ENCODE peak calls at places on chromosome 10, in nine cellular contexts. V is neural progenitor cell, M is GM23248, D is PC-3, P is HCT116, F is hepatocyte, T is OCI-LY7, E is GM23338, U is MM.1S. X is an unnamed sample.

GRCh38 chr10:111089293-111089692 is 12.5 kb downstream of the ADRA2A start:
- DNase-seq in V (no peak), M (no peak), D (no peak), P (no peak), F (no peak), T (no peak), E (no peak), U (no peak), X (no peak)

GRCh38 chr10:130213286-130214080 is 77.3 kb downstream of the GLRX3 start:
- DNase-seq in V (no peak), M (no peak), D (no peak), P (no peak), F (no peak), T (no peak), E (no peak), U (no peak), X (no peak)

GRCh38 chr10:95121904-95122303 is 52.6 kb upstream of the CYP2C8 start:
- DNase-seq in V (no peak), M (peak), D (no peak), P (no peak), F (peak), T (no peak), E (no peak), U (no peak), X (no peak)

GRCh38 chr10:67306588-67307205 is 380.9 kb downstream of the LRRTM3 start:
- DNase-seq in V (peak), M (peak), D (peak), P (peak), F (peak), T (peak), E (peak), U (peak), X (peak)

GRCh38 chr10:119428789-119429188 is 113.7 kb downstream of the RGS10 start:
- DNase-seq in V (no peak), M (no peak), D (no peak), P (no peak), F (no peak), T (no peak), E (no peak), U (no peak), X (no peak)

GRCh38 chr10:43202224-43202656 is 64.0 kb downstream of the CSGALNACT2 start:
- DNase-seq in V (peak), M (peak), D (no peak), P (peak), F (peak), T (peak), E (peak), U (peak), X (peak)

GRCh38 chr10:34776090-34776690 is 38.9 kb downstream of the PARD3 start:
- DNase-seq in V (no peak), M (no peak), D (no peak), P (no peak), F (no peak), T (no peak), E (no peak), U (peak), X (no peak)

GRCh38 chr10:77520290-77520689 is 117.3 kb downstream of the KCNMA1 start:
- DNase-seq in V (no peak), M (no peak), D (no peak), P (no peak), F (no peak), T (no peak), E (no peak), U (no peak), X (no peak)

GRCh38 chr10:73859441-73860049 is 14.8 kb downstream of the CAMK2G start:
- DNase-seq in V (no peak), M (peak), D (no peak), P (no peak), F (no peak), T (no peak), E (no peak), U (no peak), X (no peak)

GRCh38 chr10:87562750-87563149 is 58.1 kb downstream of the MINPP1 start:
- DNase-seq in V (no peak), M (no peak), D (no peak), P (no peak), F (no peak), T (no peak), E (no peak), U (no peak), X (no peak)

GRCh38 chr10:118545381-118545780 is 50.1 kb downstream of the PRLHR start:
- DNase-seq in V (no peak), M (no peak), D (no peak), P (no peak), F (no peak), T (no peak), E (no peak), U (no peak), X (no peak)

GRCh38 chr10:34549001-34549400 is 266.1 kb downstream of the PARD3 start:
- DNase-seq in V (no peak), M (no peak), D (no peak), P (no peak), F (no peak), T (no peak), E (no peak), U (no peak), X (no peak)

GRCh38 chr10:44929356-44930113 is 18.4 kb downstream of the TMEM72 start:
- DNase-seq in V (no peak), M (no peak), D (no peak), P (no peak), F (no peak), T (no peak), E (no peak), U (no peak), X (no peak)

GRCh38 chr10:96912405-96912804 is 80.3 kb downstream of the LCOR start:
- DNase-seq in V (no peak), M (no peak), D (no peak), P (no peak), F (no peak), T (no peak), E (no peak), U (no peak), X (no peak)

GRCh38 chr10:24848169-24848688 is 104.2 kb downstream of the PRTFDC1 start:
- DNase-seq in V (no peak), M (peak), D (no peak), P (no peak), F (no peak), T (no peak), E (no peak), U (no peak), X (no peak)

GRCh38 chr10:119357389-119358139 is 150.2 kb downstream of the GRK5 start:
- DNase-seq in V (no peak), M (no peak), D (no peak), P (no peak), F (no peak), T (no peak), E (no peak), U (no peak), X (no peak)

GRCh38 chr10:78688945-78689935 is 379.5 kb upstream of the ZMIZ1 start:
- DNase-seq in V (peak), M (peak), D (no peak), P (no peak), F (peak), T (no peak), E (peak), U (no peak), X (peak)

GRCh38 chr10:110456523-110457091 is 41.1 kb upstream of the DUSP5 start:
- DNase-seq in V (no peak), M (peak), D (peak), P (no peak), F (no peak), T (no peak), E (no peak), U (no peak), X (no peak)

GRCh38 chr10:32318476-32318896 is 28.5 kb downstream of the EPC1 start:
- DNase-seq in V (no peak), M (peak), D (no peak), P (no peak), F (no peak), T (peak), E (no peak), U (peak), X (no peak)

GRCh38 chr10:101285519-101286070 is 56.3 kb upstream of the LBX1 start:
- DNase-seq in V (peak), M (no peak), D (no peak), P (no peak), F (no peak), T (no peak), E (peak), U (peak), X (no peak)

GRCh38 chr10:75404023-75404334 is 2.4 kb upstream of the ZNF503 start:
- DNase-seq in V (no peak), M (no peak), D (no peak), P (no peak), F (no peak), T (no peak), E (no peak), U (no peak), X (no peak)

GRCh38 chr10:77160679-77161078 is 476.9 kb downstream of the KCNMA1 start:
- DNase-seq in V (no peak), M (peak), D (peak), P (no peak), F (no peak), T (no peak), E (no peak), U (no peak), X (no peak)

GRCh38 chr10:31698169-31698890 is 230.3 kb downstream of the ARHGAP12 start:
- DNase-seq in V (no peak), M (peak), D (peak), P (no peak), F (peak), T (no peak), E (no peak), U (no peak), X (no peak)

GRCh38 chr10:101485681-101486554 is 102.1 kb downstream of the POLL start:
- DNase-seq in V (peak), M (peak), D (no peak), P (no peak), F (peak), T (no peak), E (peak), U (no peak), X (peak)

GRCh38 chr10:77201135-77202111 is 436.2 kb downstream of the KCNMA1 start:
- DNase-seq in V (no peak), M (no peak), D (no peak), P (no peak), F (no peak), T (no peak), E (no peak), U (no peak), X (no peak)

DNA sequence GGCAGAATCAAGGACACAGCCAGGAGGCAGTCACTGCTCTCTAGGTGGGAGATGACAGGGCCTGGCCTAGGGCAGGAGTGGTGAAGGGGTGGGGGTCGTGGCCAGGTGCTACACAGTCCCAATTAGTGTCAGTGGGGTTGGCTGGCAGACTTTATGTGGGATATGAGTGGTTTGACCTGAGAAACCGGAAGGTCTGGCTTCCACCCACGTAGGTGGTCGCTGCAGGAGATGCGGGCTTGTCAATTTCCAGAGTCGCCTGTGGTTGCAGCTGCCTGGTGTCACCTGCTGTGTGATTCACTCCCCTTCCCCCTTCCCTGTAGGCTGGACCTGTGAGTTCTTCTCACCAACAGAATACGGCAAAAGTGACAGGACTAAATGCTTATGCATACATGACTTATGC is 124.3 kb downstream of the KLF6 start:
- DNase-seq in V (no peak), M (no peak), D (no peak), P (no peak), F (no peak), T (no peak), E (no peak), U (no peak), X (no peak)
- TF ChIP-seq EZH2phosphoT487 in V (no peak), M (no peak), D (no peak), P (no peak), F (no peak), T (no peak), E (no peak), U (no peak), X (no peak)

DNA sequence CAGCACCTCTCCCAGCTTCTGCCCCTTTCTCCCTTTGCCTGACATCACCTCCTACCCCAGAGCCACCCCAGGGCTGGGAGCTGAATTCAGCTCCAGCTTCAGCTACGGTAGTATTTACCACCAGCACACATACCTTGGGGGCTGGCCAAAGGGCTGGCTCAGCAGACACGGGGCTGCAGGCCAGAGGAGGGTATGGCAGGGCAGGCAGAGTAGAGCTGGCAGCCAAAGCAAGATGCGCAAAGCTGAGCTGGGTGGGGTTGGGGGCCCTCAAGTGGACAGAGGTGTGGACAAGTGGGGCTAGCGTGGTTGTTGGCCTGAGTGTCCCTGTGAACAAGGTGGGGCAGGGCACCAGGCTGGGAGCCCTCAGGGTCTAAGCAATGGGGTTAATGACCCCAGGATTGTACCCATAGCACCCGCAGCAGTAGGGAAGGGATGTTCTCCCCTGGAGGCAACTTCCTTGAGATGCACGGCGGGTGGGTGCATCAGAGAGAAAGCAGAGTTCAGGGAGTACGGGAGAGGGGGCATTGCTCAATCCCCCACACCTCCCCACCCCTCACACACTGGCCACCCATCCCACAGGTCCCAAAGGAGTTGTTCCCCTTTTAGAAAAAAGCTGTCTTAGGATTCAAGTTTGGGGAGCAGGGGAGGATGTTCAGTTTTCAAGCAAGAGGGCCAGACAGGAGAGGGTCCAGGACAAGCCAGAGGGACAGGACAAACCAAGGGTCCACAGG is 8.0 kb downstream of the VSIR start:
- DNase-seq in V (no peak), M (peak), D (peak), P (no peak), F (no peak), T (no peak), E (no peak), U (no peak), X (no peak)
- TF ChIP-seq EZH2phosphoT487 in V (no peak), M (no peak), D (no peak), P (no peak), F (no peak), T (no peak), E (no peak), U (no peak), X (no peak)

GRCh38 chr10:90440870-90441269 is 417.0 kb downstream of the HTR7 start:
- DNase-seq in V (no peak), M (no peak), D (no peak), P (no peak), F (no peak), T (no peak), E (no peak), U (no peak), X (no peak)

GRCh38 chr10:90443342-90443741 is 414.5 kb downstream of the HTR7 start:
- DNase-seq in V (no peak), M (no peak), D (no peak), P (no peak), F (no peak), T (no peak), E (no peak), U (no peak), X (no peak)

GRCh38 chr10:90432891-90433290 is 424.9 kb downstream of the HTR7 start:
- DNase-seq in V (no peak), M (no peak), D (no peak), P (no peak), F (no peak), T (no peak), E (no peak), U (no peak), X (no peak)

GRCh38 chr10:90435296-90435695 is 422.5 kb downstream of the HTR7 start:
- DNase-seq in V (no peak), M (no peak), D (no peak), P (no peak), F (no peak), T (no peak), E (no peak), U (no peak), X (no peak)

GRCh38 chr10:90437452-90437851 is 420.4 kb downstream of the HTR7 start:
- DNase-seq in V (no peak), M (no peak), D (no peak), P (no peak), F (no peak), T (no peak), E (no peak), U (no peak), X (no peak)
- TF ChIP-seq EZH2phosphoT487 in V (no peak), M (no peak), D (no peak), P (no peak), F (no peak), T (no peak), E (no peak), U (no peak), X (no peak)

DNA sequence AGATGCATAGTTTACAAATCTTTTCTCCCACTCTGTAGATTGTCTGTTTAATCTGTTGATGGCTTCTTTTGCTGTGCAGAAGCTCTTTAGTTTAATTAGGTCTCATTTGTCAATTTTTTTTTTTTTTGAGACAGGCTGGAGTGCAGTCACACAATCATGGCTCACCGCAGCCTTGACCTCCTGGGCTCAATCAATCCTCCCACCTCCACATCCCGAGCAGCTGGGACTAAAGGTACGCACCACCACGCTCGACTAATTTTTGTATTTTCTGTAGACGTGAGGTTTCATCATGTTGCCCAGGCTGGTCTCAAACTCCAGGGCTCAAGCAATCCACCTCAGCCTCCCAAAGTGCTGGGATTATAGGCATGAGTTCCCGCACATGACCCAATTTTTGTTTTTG is 1655.8 kb downstream of the REEP3 start:
- DNase-seq in V (no peak), M (no peak), D (no peak), P (no peak), F (no peak), T (no peak), E (no peak), U (no peak), X (no peak)
- TF ChIP-seq EZH2phosphoT487 in V (no peak), M (no peak), D (no peak), P (no peak), F (no peak), T (no peak), E (no peak), U (no peak), X (no peak)

X was measured in SK-N-SH.